ENCODE peak calls at places on chromosomes 12 and 14, in eight cellular contexts. D is ureter; W is cardiac fibroblast; K is NCI-H774; J is activated B cell treated with CpG ODN at 0.5 μM for 24 hours; V is NCI-H345; S is H7; G is activated T-helper 1 cell treated with anti-CD3 and anti-CD28 coated beads, Interleukin-2, amount 50 U/mL, for 16 hours. Q is an unnamed sample.
A peak's percentile ranks its signal among the peaks of the same experiment; 100 is the strongest.

GRCh38 chr14:100733152-100733850 is 6.6 kb downstream of the DLK1 start:
- DNase-seq in V (peak; percentile 51), G (no peak), D (no peak), J (no peak), K (no peak), W (no peak), S (peak; percentile 41), Q (no peak)

GRCh38 chr14:58572092-58572853 is 65.5 kb upstream of the DACT1 start:
- DNase-seq in D (no peak), V (no peak), K (no peak), G (no peak), W (peak; percentile 39), J (no peak), S (peak; percentile 33), Q (no peak)

GRCh38 chr12:58833844-58834243 is 86.5 kb downstream of the LRIG3 start:
- DNase-seq in V (peak; percentile 83), K (peak; percentile 79), G (no peak), W (peak; percentile 10), J (no peak), S (no peak), D (no peak), Q (no peak)

GRCh38 chr12:132121283-132121682 is 22.8 kb downstream of the DDX51 start:
- DNase-seq in G (no peak), D (no peak), W (no peak), V (no peak), J (no peak), S (peak; percentile 36), K (no peak), Q (no peak)

GRCh38 chr14:26775765-26776577 is 178.1 kb upstream of the NOVA1 start:
- DNase-seq in K (no peak), V (peak; percentile 5), W (peak; percentile 71), D (no peak), S (no peak), J (no peak), G (no peak), Q (no peak)

GRCh38 chr12:49198431-49199155 is 9.7 kb upstream of the TUBA1A start:
- DNase-seq in K (peak; percentile 5), V (no peak), G (no peak), W (peak; percentile 92), D (no peak), J (no peak), S (no peak), Q (peak; percentile 17)

GRCh38 chr12:130444081-130444480 is 106.4 kb downstream of the PIWIL1 start:
- DNase-seq in K (no peak), J (no peak), G (no peak), S (no peak), V (no peak), D (no peak), W (no peak), Q (no peak)

GRCh38 chr12:65415826-65416225 is 137.3 kb downstream of the MSRB3 start:
- DNase-seq in D (no peak), J (no peak), W (peak; percentile 62), K (no peak), S (no peak), G (no peak), V (no peak), Q (no peak)

GRCh38 chr12:76183459-76184186 is 99.1 kb upstream of the NAP1L1 start:
- DNase-seq in J (no peak), W (peak; percentile 99), G (no peak), D (peak; percentile 43), S (no peak), K (no peak), V (no peak), Q (peak; percentile 90)

GRCh38 chr12:51872689-51872981 is 15.3 kb upstream of the ANKRD33 start:
- DNase-seq in S (no peak), V (no peak), K (no peak), D (no peak), W (no peak), J (no peak), G (no peak), Q (no peak)

GRCh38 chr12:13727707-13728147 is 253.7 kb downstream of the GRIN2B start:
- DNase-seq in J (no peak), K (peak; percentile 71), W (no peak), D (no peak), S (no peak), V (peak; percentile 98), G (no peak), Q (no peak)

GRCh38 chr12:15887043-15887817 is 5.0 kb downstream of the STRAP start:
- DNase-seq in S (no peak), V (no peak), K (no peak), G (no peak), J (no peak), D (no peak), W (no peak), Q (no peak)

GRCh38 chr14:93081875-93082570 is 33.7 kb downstream of the ITPK1 start:
- DNase-seq in J (no peak), V (no peak), S (no peak), G (no peak), K (no peak), W (no peak), D (no peak), Q (no peak)

GRCh38 chr12:96401061-96401871 is 1.0 kb upstream of the CDK17 start:
- DNase-seq in G (no peak), W (peak; percentile 91), K (peak; percentile 48), J (no peak), D (no peak), S (peak; percentile 43), V (peak; percentile 50), Q (peak; percentile 51)

GRCh38 chr14:61730756-61731373 is 31.4 kb upstream of the SNAPC1 start:
- DNase-seq in W (no peak), S (no peak), D (no peak), V (no peak), J (no peak), K (no peak), G (no peak), Q (no peak)

GRCh38 chr12:52253391-52254179 is 20.5 kb downstream of the KRT7 start:
- DNase-seq in V (no peak), J (no peak), G (no peak), K (no peak), S (no peak), W (no peak), D (no peak), Q (no peak)

GRCh38 chr12:64611430-64612286 is 1.4 kb downstream of the RASSF3 start:
- DNase-seq in J (peak; percentile 34), D (peak; percentile 58), V (peak; percentile 26), G (no peak), W (peak; percentile 44), S (peak; percentile 49), K (no peak), Q (no peak)

Q was measured in smooth muscle cell of the brain vasculature.